ENCODE peak calls at places on chromosome X, in six cellular contexts. One of them, this sample, is unnamed.

GRCh38 chrX:71117358-71117757 is 1.0 kb upstream of the MED12 start:
- DNase-seq in fibroblast of mammary gland: no peak
- DNase-seq in effector memory CD4-positive, alpha-beta T cell: no peak
- DNase-seq in astrocyte: no peak
- DNase-seq in prostate gland: no peak
- DNase-seq in heart right ventricle: no peak
- DNase-seq in this sample: no peak

GRCh38 chrX:105226499-105226898 is 6.0 kb upstream of the TEX13A start:
- DNase-seq in fibroblast of mammary gland: no peak
- DNase-seq in effector memory CD4-positive, alpha-beta T cell: no peak
- DNase-seq in astrocyte: no peak
- DNase-seq in prostate gland: no peak
- DNase-seq in heart right ventricle: no peak
- DNase-seq in this sample: no peak

GRCh38 chrX:150869450-150869849 is 29.0 kb downstream of the CD99L2 start:
- DNase-seq in fibroblast of mammary gland: no peak
- DNase-seq in effector memory CD4-positive, alpha-beta T cell: no peak
- DNase-seq in astrocyte: no peak
- DNase-seq in prostate gland: no peak
- DNase-seq in heart right ventricle: no peak
- DNase-seq in this sample: no peak

GRCh38 chrX:135477576-135477975 is 42.9 kb upstream of the INTS6L start:
- DNase-seq in fibroblast of mammary gland: peak; percentile 63
- DNase-seq in effector memory CD4-positive, alpha-beta T cell: peak; percentile 5
- DNase-seq in astrocyte: peak; percentile 44
- DNase-seq in prostate gland: peak; percentile 66
- DNase-seq in heart right ventricle: peak; percentile 49
- DNase-seq in this sample: peak; percentile 45

GRCh38 chrX:97224148-97224547 is 340.4 kb downstream of the RPA4 start:
- DNase-seq in fibroblast of mammary gland: no peak
- DNase-seq in effector memory CD4-positive, alpha-beta T cell: no peak
- DNase-seq in astrocyte: no peak
- DNase-seq in prostate gland: no peak
- DNase-seq in heart right ventricle: no peak
- DNase-seq in this sample: no peak

GRCh38 chrX:70117738-70118137 is 15.5 kb upstream of the IGBP1 start:
- DNase-seq in fibroblast of mammary gland: no peak
- DNase-seq in effector memory CD4-positive, alpha-beta T cell: no peak
- DNase-seq in astrocyte: no peak
- DNase-seq in prostate gland: no peak
- DNase-seq in heart right ventricle: no peak
- DNase-seq in this sample: no peak

GRCh38 chrX:72115380-72115779 is 16.3 kb downstream of the RTL5 start:
- DNase-seq in fibroblast of mammary gland: no peak
- DNase-seq in effector memory CD4-positive, alpha-beta T cell: no peak
- DNase-seq in astrocyte: no peak
- DNase-seq in prostate gland: no peak
- DNase-seq in heart right ventricle: no peak
- DNase-seq in this sample: no peak

GRCh38 chrX:96576358-96576757 is 108.3 kb upstream of the DIAPH2 start:
- DNase-seq in fibroblast of mammary gland: peak; percentile 51
- DNase-seq in effector memory CD4-positive, alpha-beta T cell: no peak
- DNase-seq in astrocyte: no peak
- DNase-seq in prostate gland: no peak
- DNase-seq in heart right ventricle: no peak
- DNase-seq in this sample: peak; percentile 6

GRCh38 chrX:21373637-21374162 is 518 bp upstream of the CNKSR2 start:
- DNase-seq in fibroblast of mammary gland: no peak
- DNase-seq in effector memory CD4-positive, alpha-beta T cell: no peak
- DNase-seq in astrocyte: no peak
- DNase-seq in prostate gland: peak; percentile 3
- DNase-seq in heart right ventricle: peak; percentile 37
- DNase-seq in this sample: no peak
- H3K4me3 ChIP-seq in fibroblast of mammary gland: peak overlapping the region; percentile 19
- H3K4me3 ChIP-seq in effector memory CD4-positive, alpha-beta T cell: peak overlapping the region; percentile 62
- H3K4me3 ChIP-seq in astrocyte: peak overlapping the region; percentile 62
- H3K4me3 ChIP-seq in prostate gland: peak overlapping the region; percentile 43
- H3K4me3 ChIP-seq in heart right ventricle: peak overlapping the region; percentile 55
- H3K4me3 ChIP-seq in this sample: peak overlapping the region; percentile 20

DNA sequence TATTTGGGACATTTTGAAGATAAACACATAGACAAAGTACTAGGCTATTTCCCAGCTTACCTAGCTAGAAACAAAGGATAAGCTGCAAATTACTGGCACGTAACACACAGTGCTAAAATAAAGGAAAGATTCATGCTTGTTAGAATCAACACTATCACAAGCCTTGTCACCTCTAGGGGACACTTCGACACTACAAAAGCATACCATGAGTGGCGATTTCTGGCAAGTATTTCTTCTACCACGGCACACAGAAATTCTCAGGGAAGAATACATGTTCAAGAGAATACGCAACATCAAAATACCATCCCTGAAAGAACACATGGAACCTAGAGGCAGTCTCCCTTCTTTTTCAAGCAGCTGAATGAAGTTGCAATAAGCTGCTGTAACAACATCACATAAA is 5.1 kb downstream of the MECP2 start:
- DNase-seq in fibroblast of mammary gland: no peak
- DNase-seq in effector memory CD4-positive, alpha-beta T cell: no peak
- DNase-seq in astrocyte: no peak
- DNase-seq in prostate gland: no peak
- DNase-seq in heart right ventricle: no peak
- DNase-seq in this sample: no peak
- H3K4me3 ChIP-seq in fibroblast of mammary gland: no peak overlapping the region
- H3K4me3 ChIP-seq in effector memory CD4-positive, alpha-beta T cell: no peak overlapping the region
- H3K4me3 ChIP-seq in astrocyte: no peak overlapping the region
- H3K4me3 ChIP-seq in prostate gland: no peak overlapping the region
- H3K4me3 ChIP-seq in heart right ventricle: no peak overlapping the region
- H3K4me3 ChIP-seq in this sample: no peak overlapping the region

DNA sequence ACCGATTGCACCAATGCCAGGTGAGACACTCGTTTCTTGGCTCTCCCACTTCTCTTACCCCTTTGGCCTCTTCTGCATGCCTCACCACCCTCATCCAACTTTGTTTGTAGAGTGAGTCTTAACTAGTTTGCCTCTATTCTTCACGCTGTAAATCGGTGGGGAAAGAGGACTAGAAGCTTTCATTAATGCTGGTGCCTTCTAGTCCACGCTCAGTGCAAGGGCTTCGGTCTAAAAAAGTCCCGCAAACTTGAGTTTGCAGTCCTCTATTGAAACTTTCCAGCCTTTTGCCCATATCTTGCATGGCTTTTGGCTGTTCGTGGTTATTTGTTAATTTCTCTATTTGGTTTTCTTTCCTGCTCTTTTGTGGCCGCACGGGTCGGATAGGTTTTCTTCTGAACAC is 838 bp downstream of the DACH2 start:
- DNase-seq in fibroblast of mammary gland: no peak
- DNase-seq in effector memory CD4-positive, alpha-beta T cell: no peak
- DNase-seq in astrocyte: no peak
- DNase-seq in prostate gland: no peak
- DNase-seq in heart right ventricle: no peak
- DNase-seq in this sample: no peak
- H3K4me3 ChIP-seq in fibroblast of mammary gland: no peak overlapping the region
- H3K4me3 ChIP-seq in effector memory CD4-positive, alpha-beta T cell: no peak overlapping the region
- H3K4me3 ChIP-seq in astrocyte: peak overlapping the region; percentile 58
- H3K4me3 ChIP-seq in prostate gland: peak overlapping the region; percentile 23
- H3K4me3 ChIP-seq in heart right ventricle: no peak overlapping the region
- H3K4me3 ChIP-seq in this sample: no peak overlapping the region

DNA sequence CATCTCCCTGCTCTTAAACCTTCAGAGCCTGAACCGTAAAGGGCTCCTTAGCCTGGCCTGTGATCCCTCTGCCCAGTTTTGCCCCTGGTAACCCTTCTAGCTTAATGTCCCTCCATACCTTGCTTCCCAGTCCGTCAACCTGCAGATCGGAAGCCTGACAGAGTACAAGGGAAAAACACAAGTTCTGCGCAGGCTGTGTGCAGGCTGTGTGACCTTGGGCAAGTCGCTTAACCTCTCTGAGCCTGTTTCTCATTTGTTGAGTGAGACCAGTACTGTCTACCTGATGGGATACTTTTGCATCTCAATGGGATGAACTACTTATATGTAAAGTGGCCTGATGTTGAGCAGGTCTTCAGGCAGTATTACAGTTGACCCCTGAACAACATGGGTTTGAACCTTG is 1.7 kb downstream of the NSDHL start:
- DNase-seq in fibroblast of mammary gland: no peak
- DNase-seq in effector memory CD4-positive, alpha-beta T cell: no peak
- DNase-seq in astrocyte: no peak
- DNase-seq in prostate gland: no peak
- DNase-seq in heart right ventricle: no peak
- DNase-seq in this sample: no peak
- H3K4me3 ChIP-seq in fibroblast of mammary gland: peak overlapping the region; percentile 2
- H3K4me3 ChIP-seq in effector memory CD4-positive, alpha-beta T cell: no peak overlapping the region
- H3K4me3 ChIP-seq in astrocyte: no peak overlapping the region
- H3K4me3 ChIP-seq in prostate gland: no peak overlapping the region
- H3K4me3 ChIP-seq in heart right ventricle: no peak overlapping the region
- H3K4me3 ChIP-seq in this sample: no peak overlapping the region

DNA sequence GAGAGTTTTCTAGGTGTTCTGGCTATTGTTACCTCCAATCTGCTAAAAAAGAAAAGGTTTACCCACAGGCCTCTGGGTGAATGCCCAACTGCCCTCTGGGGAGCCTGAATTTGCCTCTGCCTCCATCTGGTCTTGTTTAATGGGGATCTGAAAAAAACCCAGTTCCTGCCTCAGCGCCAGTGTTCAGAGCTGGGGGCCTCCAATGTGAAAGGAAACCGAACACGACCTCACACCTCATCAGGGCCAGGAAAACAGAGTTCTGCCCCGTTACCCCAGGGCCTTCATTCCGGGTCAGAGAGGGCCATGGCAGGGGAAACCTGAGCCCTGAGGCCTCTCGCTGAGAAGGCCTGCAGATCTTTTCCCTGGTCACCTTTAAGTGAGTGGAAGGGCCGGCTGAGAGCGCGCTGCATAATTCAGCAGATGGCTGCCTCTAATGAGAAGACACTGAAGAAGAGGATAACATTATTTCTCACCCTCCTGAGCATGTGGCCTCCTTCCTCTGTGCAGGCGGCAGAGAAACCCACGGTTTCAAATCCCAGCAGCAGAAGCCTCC is 6.8 kb downstream of the SEPTIN6 start:
- DNase-seq in fibroblast of mammary gland: peak; percentile 65
- DNase-seq in effector memory CD4-positive, alpha-beta T cell: no peak
- DNase-seq in astrocyte: no peak
- DNase-seq in prostate gland: no peak
- DNase-seq in heart right ventricle: no peak
- DNase-seq in this sample: no peak
- H3K4me3 ChIP-seq in fibroblast of mammary gland: no peak overlapping the region
- H3K4me3 ChIP-seq in effector memory CD4-positive, alpha-beta T cell: peak overlapping the region; percentile 45
- H3K4me3 ChIP-seq in astrocyte: no peak overlapping the region
- H3K4me3 ChIP-seq in prostate gland: no peak overlapping the region
- H3K4me3 ChIP-seq in heart right ventricle: no peak overlapping the region
- H3K4me3 ChIP-seq in this sample: no peak overlapping the region

GRCh38 chrX:129957241-129958099 is 25.0 kb upstream of the BCORL1 start:
- DNase-seq in fibroblast of mammary gland: peak; percentile 33
- DNase-seq in effector memory CD4-positive, alpha-beta T cell: no peak
- DNase-seq in astrocyte: peak; percentile 18
- DNase-seq in prostate gland: no peak
- DNase-seq in heart right ventricle: peak; percentile 67
- DNase-seq in this sample: peak; percentile 48

GRCh38 chrX:129954804-129955203 is 27.6 kb upstream of the BCORL1 start:
- DNase-seq in fibroblast of mammary gland: no peak
- DNase-seq in effector memory CD4-positive, alpha-beta T cell: no peak
- DNase-seq in astrocyte: no peak
- DNase-seq in prostate gland: no peak
- DNase-seq in heart right ventricle: no peak
- DNase-seq in this sample: no peak

GRCh38 chrX:129955682-129956081 is 26.8 kb upstream of the BCORL1 start:
- DNase-seq in fibroblast of mammary gland: no peak
- DNase-seq in effector memory CD4-positive, alpha-beta T cell: no peak
- DNase-seq in astrocyte: no peak
- DNase-seq in prostate gland: no peak
- DNase-seq in heart right ventricle: no peak
- DNase-seq in this sample: no peak

GRCh38 chrX:129956145-129956544 is 26.3 kb upstream of the BCORL1 start:
- DNase-seq in fibroblast of mammary gland: no peak
- DNase-seq in effector memory CD4-positive, alpha-beta T cell: no peak
- DNase-seq in astrocyte: no peak
- DNase-seq in prostate gland: no peak
- DNase-seq in heart right ventricle: no peak
- DNase-seq in this sample: no peak

DNA sequence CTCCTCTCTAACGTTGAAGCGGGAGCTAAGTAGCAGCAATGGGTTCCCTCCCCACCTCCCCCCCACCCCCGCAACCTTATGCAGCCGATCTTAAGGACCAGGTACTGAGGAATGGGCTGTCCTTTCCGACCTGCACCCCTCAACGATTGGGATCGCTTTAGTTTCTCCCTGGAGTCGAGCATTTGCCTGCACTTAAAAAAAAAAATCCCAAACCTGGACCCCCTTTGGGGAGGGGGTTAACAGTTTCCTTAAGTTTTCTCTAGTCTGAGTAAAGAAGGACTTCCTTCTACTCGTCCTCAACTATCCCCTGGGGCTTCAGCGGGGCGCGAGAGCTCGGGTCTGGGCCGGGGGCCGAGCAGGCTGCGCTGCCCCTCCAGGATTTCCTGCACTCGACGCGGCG is 25.7 kb upstream of the BCORL1 start:
- DNase-seq in fibroblast of mammary gland: no peak
- DNase-seq in effector memory CD4-positive, alpha-beta T cell: no peak
- DNase-seq in astrocyte: no peak
- DNase-seq in prostate gland: no peak
- DNase-seq in heart right ventricle: no peak
- DNase-seq in this sample: no peak
- H3K4me3 ChIP-seq in fibroblast of mammary gland: peak overlapping the region; percentile 13
- H3K4me3 ChIP-seq in effector memory CD4-positive, alpha-beta T cell: peak overlapping the region; percentile 46
- H3K4me3 ChIP-seq in astrocyte: peak overlapping the region; percentile 23
- H3K4me3 ChIP-seq in prostate gland: peak overlapping the region; percentile 23
- H3K4me3 ChIP-seq in heart right ventricle: peak overlapping the region; percentile 50
- H3K4me3 ChIP-seq in this sample: no peak overlapping the region

DNA sequence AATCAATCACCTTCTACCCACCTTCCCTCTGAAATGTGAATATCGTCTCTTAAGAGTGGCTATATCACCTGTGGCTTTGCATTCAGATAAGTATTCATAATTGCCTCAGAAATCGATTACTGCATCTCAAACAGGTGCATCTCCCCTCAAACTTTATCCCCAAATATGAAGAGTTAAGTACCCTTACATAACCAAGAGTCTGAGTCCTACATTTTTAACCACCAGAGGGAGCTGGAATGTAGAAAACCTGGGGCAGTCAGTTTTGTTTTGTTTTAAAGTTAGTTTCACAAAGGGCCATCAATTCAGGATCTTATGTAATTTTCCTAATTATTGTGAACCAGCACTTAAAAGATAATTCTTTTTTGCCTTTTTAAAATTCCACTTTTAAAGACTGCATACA is 5.7 kb downstream of the TCEANC start:
- DNase-seq in fibroblast of mammary gland: peak; percentile 73
- DNase-seq in effector memory CD4-positive, alpha-beta T cell: no peak
- DNase-seq in astrocyte: no peak
- DNase-seq in prostate gland: peak; percentile 31
- DNase-seq in heart right ventricle: no peak
- DNase-seq in this sample: no peak
- H3K4me3 ChIP-seq in fibroblast of mammary gland: no peak overlapping the region
- H3K4me3 ChIP-seq in effector memory CD4-positive, alpha-beta T cell: no peak overlapping the region
- H3K4me3 ChIP-seq in astrocyte: no peak overlapping the region
- H3K4me3 ChIP-seq in prostate gland: no peak overlapping the region
- H3K4me3 ChIP-seq in heart right ventricle: no peak overlapping the region
- H3K4me3 ChIP-seq in this sample: no peak overlapping the region

This sample was measured in MG63.